ENCODE peak calls at places on chromosome 2, in four cellular contexts. T, J, B and G are unnamed samples.

GRCh38 chr2:11123001-11123809 is 32.1 kb upstream of the SLC66A3 start:
- DNase-seq in T (no peak), J (no peak), B (no peak), G (no peak)

GRCh38 chr2:119856469-119856901 is 96.8 kb downstream of the PTPN4 start:
- DNase-seq in T (no peak), J (no peak), B (no peak), G (no peak)

GRCh38 chr2:5692561-5693287 is 540 bp downstream of the SOX11 start:
- DNase-seq in T (no peak), J (peak), B (peak), G (no peak)

GRCh38 chr2:13584020-13584419 is 867.3 kb downstream of the TRIB2 start:
- DNase-seq in T (no peak), J (no peak), B (no peak), G (no peak)

GRCh38 chr2:182666674-182667320 is 49.3 kb upstream of the DNAJC10 start:
- DNase-seq in T (no peak), J (peak), B (no peak), G (peak)

GRCh38 chr2:43022896-43023295 is 203.5 kb downstream of the ZFP36L2 start:
- DNase-seq in T (no peak), J (no peak), B (no peak), G (no peak)

GRCh38 chr2:241376808-241377207 is 20.7 kb downstream of the FARP2 start:
- DNase-seq in T (no peak), J (no peak), B (no peak), G (no peak)

GRCh38 chr2:36376319-36376765 is 20.8 kb downstream of the CRIM1 start:
- DNase-seq in T (peak), J (no peak), B (peak), G (no peak)

GRCh38 chr2:175004980-175005832 is at the start of gene CHN1:
- DNase-seq in T (peak), J (peak), B (peak), G (peak)

GRCh38 chr2:81767173-81767720 is 1462.7 kb upstream of the LRRTM1 start:
- DNase-seq in T (no peak), J (peak), B (no peak), G (no peak)

GRCh38 chr2:134934641-134935040 is 16.0 kb downstream of the CCNT2 start:
- DNase-seq in T (no peak), J (peak), B (no peak), G (no peak)

GRCh38 chr2:39646891-39647780 is 18.6 kb upstream of the TMEM178A start:
- DNase-seq in T (peak), J (no peak), B (no peak), G (no peak)

GRCh38 chr2:26767129-26767528 is 3.0 kb downstream of the SLC35F6 start:
- DNase-seq in T (no peak), J (no peak), B (no peak), G (no peak)

GRCh38 chr2:168611896-168612650 is 156.0 kb downstream of the CERS6 start:
- DNase-seq in T (no peak), J (no peak), B (no peak), G (no peak)

GRCh38 chr2:219495531-219496122 is 3.1 kb upstream of the GMPPA start:
- DNase-seq in T (peak), J (peak), B (peak), G (peak)

GRCh38 chr2:28591711-28592365 is 96.0 kb downstream of the PLB1 start:
- DNase-seq in T (no peak), J (no peak), B (no peak), G (no peak)

GRCh38 chr2:121436918-121437317 is 93.8 kb upstream of the RNU4ATAC start:
- DNase-seq in T (no peak), J (no peak), B (no peak), G (no peak)

GRCh38 chr2:17621781-17622180 is 81.3 kb downstream of the VSNL1 start:
- DNase-seq in T (no peak), J (peak), B (no peak), G (no peak)

GRCh38 chr2:207311316-207312005 is 145.7 kb upstream of the KLF7 start:
- DNase-seq in T (no peak), J (peak), B (peak), G (peak)

GRCh38 chr2:132547089-132547687 is 122.8 kb downstream of the LYPD1 start:
- DNase-seq in T (peak), J (peak), B (peak), G (peak)

GRCh38 chr2:8595821-8596600 is 85.8 kb upstream of the ID2 start:
- DNase-seq in T (peak), J (no peak), B (no peak), G (no peak)

GRCh38 chr2:16462965-16463364 is 202.7 kb downstream of the CYRIA start:
- DNase-seq in T (no peak), J (no peak), B (no peak), G (no peak)

GRCh38 chr2:231364961-231365810 is 30.3 kb upstream of the B3GNT7 start:
- DNase-seq in T (peak), J (peak), B (peak), G (peak)